ENCODE peak calls at places on chromosome 9, in eight cellular contexts. S, G, X, Q, L, F, B and Y are unnamed samples. For H3K27me3, the result is how much of the 10 kb centered on the place peaks cover.

GRCh38 chr9:9924369-9924768 is 688.4 kb downstream of the PTPRD start:
- DNase-seq in S (no peak), G (no peak), X (no peak), Q (no peak), L (no peak), F (no peak), B (no peak), Y (no peak)

GRCh38 chr9:4970970-4971641 is 14.0 kb upstream of the JAK2 start:
- DNase-seq in S (no peak), G (no peak), X (no peak), Q (no peak), L (no peak), F (no peak), B (no peak), Y (no peak)

GRCh38 chr9:131747352-131747751 is 7.5 kb upstream of the RAPGEF1 start:
- DNase-seq in S (no peak), G (no peak), X (no peak), Q (no peak), L (peak), F (no peak), B (no peak), Y (no peak)

GRCh38 chr9:76756273-76756650 is 8.0 kb upstream of the PCA3 start:
- DNase-seq in S (peak), G (no peak), X (no peak), Q (no peak), L (peak), F (peak), B (no peak), Y (no peak)

GRCh38 chr9:137621131-137621757 is 2.4 kb downstream of the EHMT1 start:
- DNase-seq in S (no peak), G (no peak), X (no peak), Q (no peak), L (no peak), F (no peak), B (no peak), Y (no peak)

GRCh38 chr9:90789862-90790261 is 11.8 kb upstream of the SYK start:
- DNase-seq in S (no peak), G (no peak), X (no peak), Q (no peak), L (no peak), F (no peak), B (no peak), Y (no peak)

GRCh38 chr9:21392270-21392669 is 7.1 kb upstream of the IFNA2 start:
- DNase-seq in S (no peak), G (no peak), X (no peak), Q (no peak), L (peak), F (no peak), B (no peak), Y (no peak)

GRCh38 chr9:68981825-68982224 is 32.1 kb downstream of the PRKACG start:
- DNase-seq in S (no peak), G (no peak), X (no peak), Q (no peak), L (no peak), F (no peak), B (no peak), Y (peak)

GRCh38 chr9:5230554-5230953 is 665 bp upstream of the INSL4 start:
- DNase-seq in S (no peak), G (no peak), X (no peak), Q (no peak), L (no peak), F (no peak), B (no peak), Y (no peak)

GRCh38 chr9:99778308-99778707 is 43.4 kb upstream of the NR4A3 start:
- DNase-seq in S (no peak), G (no peak), X (peak), Q (no peak), L (no peak), F (no peak), B (no peak), Y (peak)

GRCh38 chr9:6215562-6215961 is at the start of gene IL33:
- DNase-seq in S (no peak), G (peak), X (no peak), Q (peak), L (peak), F (no peak), B (no peak), Y (no peak)

GRCh38 chr9:87862536-87863268 is 20.0 kb upstream of the SPATA31E1 start:
- DNase-seq in S (no peak), G (no peak), X (peak), Q (no peak), L (no peak), F (no peak), B (no peak), Y (peak)

GRCh38 chr9:101580076-101580475 is 14.7 kb downstream of the PPP3R2 start:
- DNase-seq in S (no peak), G (no peak), X (no peak), Q (no peak), L (no peak), F (no peak), B (no peak), Y (no peak)

GRCh38 chr9:91832322-91832721 is 117.7 kb downstream of the ROR2 start:
- DNase-seq in S (no peak), G (no peak), X (no peak), Q (no peak), L (no peak), F (no peak), B (no peak), Y (no peak)

GRCh38 chr9:94553029-94553938 is 1.6 kb upstream of the PCAT7 start:
- DNase-seq in S (no peak), G (no peak), X (no peak), Q (no peak), L (no peak), F (no peak), B (no peak), Y (no peak)

GRCh38 chr9:23322392-23322791 is 503.6 kb downstream of the ELAVL2 start:
- DNase-seq in S (no peak), G (no peak), X (no peak), Q (no peak), L (peak), F (no peak), B (no peak), Y (no peak)

GRCh38 chr9:35277171-35277520 is 115.3 kb downstream of the UNC13B start:
- DNase-seq in S (no peak), G (no peak), X (no peak), Q (no peak), L (no peak), F (no peak), B (no peak), Y (no peak)

GRCh38 chr9:8857330-8858249 is 1058.0 kb upstream of the DMAC1 start:
- DNase-seq in S (peak), G (peak), X (no peak), Q (no peak), L (peak), F (peak), B (no peak), Y (no peak)

GRCh38 chr9:116232425-116233159 is 79.0 kb downstream of the PAPPA start:
- DNase-seq in S (no peak), G (no peak), X (peak), Q (no peak), L (no peak), F (no peak), B (no peak), Y (peak)

GRCh38 chr9:83144492-83144891 is 81.5 kb upstream of the RASEF start:
- DNase-seq in S (no peak), G (no peak), X (no peak), Q (no peak), L (no peak), F (no peak), B (no peak), Y (no peak)

GRCh38 chr9:76374702-76375543 is 19.3 kb downstream of the RFK start:
- DNase-seq in S (peak), G (peak), X (no peak), Q (peak), L (no peak), F (peak), B (peak), Y (peak)

GRCh38 chr9:19754921-19755320 is 33.9 kb downstream of the SLC24A2 start:
- DNase-seq in S (no peak), G (no peak), X (no peak), Q (no peak), L (no peak), F (no peak), B (no peak), Y (no peak)

GRCh38 chr9:127213859-127214258 is 50.7 kb upstream of the GARNL3 start:
- DNase-seq in S (no peak), G (no peak), X (no peak), Q (no peak), L (no peak), F (no peak), B (no peak), Y (no peak)

GRCh38 chr9:37100750-37101149 is 19.6 kb upstream of the ZCCHC7 start:
- DNase-seq in S (no peak), G (no peak), X (no peak), Q (no peak), L (no peak), F (no peak), B (no peak), Y (no peak)

GRCh38 chr9:124621371-124622328 is 114.5 kb upstream of the NR5A1 start:
- DNase-seq in S (no peak), G (no peak), X (no peak), Q (no peak), L (no peak), F (no peak), B (no peak), Y (no peak)

GRCh38 chr9:132671620-132672412 is 1.6 kb downstream of the GTF3C4 start:
- DNase-seq in S (no peak), G (no peak), X (no peak), Q (no peak), L (no peak), F (no peak), B (no peak), Y (no peak)

GRCh38 chr9:113901196-113901818 is 25.2 kb downstream of the ZNF618 start:
- DNase-seq in S (no peak), G (no peak), X (no peak), Q (peak), L (no peak), F (no peak), B (no peak), Y (no peak)

GRCh38 chr9:87675906-87676515 is 49.9 kb upstream of the CTSL start:
- DNase-seq in S (no peak), G (no peak), X (no peak), Q (peak), L (no peak), F (no peak), B (no peak), Y (no peak)

GRCh38 chr9:87813119-87813463 is 69.6 kb upstream of the SPATA31E1 start:
- DNase-seq in S (no peak), G (no peak), X (no peak), Q (no peak), L (no peak), F (no peak), B (no peak), Y (no peak)

GRCh38 chr9:98721643-98722042 is 12.9 kb upstream of the GABBR2 start:
- DNase-seq in S (no peak), G (no peak), X (no peak), Q (no peak), L (no peak), F (no peak), B (no peak), Y (no peak)

GRCh38 chr9:16640649-16641048 is 229.8 kb downstream of the BNC2 start:
- DNase-seq in S (no peak), G (no peak), X (no peak), Q (no peak), L (no peak), F (no peak), B (no peak), Y (no peak)

GRCh38 chr9:94899464-94900221 is 173.1 kb downstream of the AOPEP start:
- DNase-seq in S (no peak), G (no peak), X (no peak), Q (no peak), L (no peak), F (no peak), B (no peak), Y (no peak)

GRCh38 chr9:98811051-98811650 is 3.7 kb downstream of the GALNT12 start:
- DNase-seq in S (no peak), G (no peak), X (no peak), Q (no peak), L (no peak), F (no peak), B (no peak), Y (no peak)

GRCh38 chr9:21684831-21685362 is 117.5 kb upstream of the MTAP start:
- DNase-seq in S (no peak), G (no peak), X (peak), Q (no peak), L (no peak), F (no peak), B (peak), Y (peak)

GRCh38 chr9:110900917-110901316 is 137.4 kb downstream of the LPAR1 start:
- DNase-seq in S (no peak), G (no peak), X (no peak), Q (no peak), L (no peak), F (no peak), B (no peak), Y (no peak)

GRCh38 chr9:113583511-113584470 is 120.3 kb downstream of the RGS3 start:
- DNase-seq in S (no peak), G (no peak), X (no peak), Q (no peak), L (no peak), F (no peak), B (no peak), Y (no peak)

GRCh38 chr9:10785255-10785654 is 172.5 kb upstream of the PTPRD start:
- DNase-seq in S (no peak), G (no peak), X (no peak), Q (no peak), L (no peak), F (no peak), B (no peak), Y (no peak)

GRCh38 chr9:23644326-23644725 is 181.7 kb downstream of the ELAVL2 start:
- DNase-seq in S (no peak), G (no peak), X (no peak), Q (no peak), L (no peak), F (no peak), B (no peak), Y (no peak)

GRCh38 chr9:106648799-106649198 is 214.2 kb upstream of the ZNF462 start:
- DNase-seq in S (no peak), G (no peak), X (no peak), Q (no peak), L (no peak), F (no peak), B (no peak), Y (no peak)
- TF ChIP-seq CTCF in S (peak), G (peak), X (peak), Q (no peak), L (peak), F (no peak), B (peak), Y (peak)

GRCh38 chr9:130321082-130321481 is 55.5 kb downstream of the HMCN2 start:
- DNase-seq in S (no peak), G (no peak), X (no peak), Q (no peak), L (peak), F (no peak), B (no peak), Y (no peak)
- H3K27me3 ChIP-seq in S (half or more), G (under half), X (under half), Q (under half), L (under half), F (half or more), B (under half), Y (half or more)

GRCh38 chr9:136174779-136175744 is 29.9 kb downstream of the LHX3 start:
- DNase-seq in S (no peak), G (no peak), X (no peak), Q (no peak), L (no peak), F (no peak), B (no peak), Y (no peak)
- TF ChIP-seq CTCF in S (no peak), G (no peak), X (no peak), Q (no peak), L (no peak), F (no peak), B (no peak), Y (no peak)

GRCh38 chr9:134193912-134194535 is 29.7 kb upstream of the RNU6ATAC start:
- DNase-seq in S (no peak), G (no peak), X (no peak), Q (no peak), L (peak), F (no peak), B (no peak), Y (no peak)

GRCh38 chr9:134196911-134197310 is 32.5 kb upstream of the RNU6ATAC start:
- DNase-seq in S (peak), G (no peak), X (no peak), Q (no peak), L (no peak), F (no peak), B (no peak), Y (no peak)

GRCh38 chr9:134203224-134203623 is 38.9 kb upstream of the RNU6ATAC start:
- DNase-seq in S (no peak), G (no peak), X (no peak), Q (no peak), L (no peak), F (no peak), B (no peak), Y (no peak)

GRCh38 chr9:134200730-134201129 is 36.4 kb upstream of the RNU6ATAC start:
- DNase-seq in S (no peak), G (no peak), X (no peak), Q (no peak), L (no peak), F (no peak), B (no peak), Y (no peak)

DNA sequence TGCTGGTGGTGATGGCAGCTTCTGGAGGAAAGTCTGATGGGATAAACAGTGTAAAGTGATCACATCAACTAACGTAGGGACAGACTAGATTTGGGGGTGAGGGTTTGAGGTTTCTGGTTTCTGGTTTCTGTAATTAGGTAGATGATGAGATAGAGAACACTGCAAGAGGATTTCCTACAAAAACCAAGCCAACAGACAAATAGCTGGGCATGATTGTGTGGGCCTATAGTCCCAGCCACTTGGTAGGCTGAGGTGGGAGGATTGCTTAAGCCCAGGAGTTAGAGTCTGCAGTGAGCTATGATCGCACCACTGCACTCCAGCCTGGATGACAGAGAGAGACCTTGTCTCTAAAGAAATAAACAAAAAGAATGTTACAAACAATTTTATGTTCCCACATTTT is 34.4 kb upstream of the RNU6ATAC start:
- DNase-seq in S (no peak), G (no peak), X (no peak), Q (no peak), L (no peak), F (no peak), B (no peak), Y (no peak)
- H3K27me3 ChIP-seq in S (under half), G (under half), X (under half), Q (under half), L (under half), F (under half), B (under half), Y (under half)

GRCh38 chr9:128550770-128551651 is 1.4 kb upstream of the SPTAN1 start:
- DNase-seq in S (peak), G (peak), X (no peak), Q (peak), L (no peak), F (peak), B (no peak), Y (no peak)

GRCh38 chr9:128551652-128552152 is 685 bp upstream of the SPTAN1 start:
- DNase-seq in S (no peak), G (no peak), X (no peak), Q (no peak), L (no peak), F (no peak), B (no peak), Y (no peak)

GRCh38 chr9:128552744-128553221 is 396 bp downstream of the SPTAN1 start:
- DNase-seq in S (peak), G (peak), X (no peak), Q (no peak), L (peak), F (peak), B (no peak), Y (no peak)

GRCh38 chr9:128553695-128554094 is 1.3 kb downstream of the SPTAN1 start:
- DNase-seq in S (no peak), G (no peak), X (no peak), Q (no peak), L (no peak), F (no peak), B (no peak), Y (no peak)

GRCh38 chr9:128552153-128552743 is at the start of gene SPTAN1:
- DNase-seq in S (peak), G (peak), X (no peak), Q (peak), L (peak), F (peak), B (peak), Y (no peak)
- TF ChIP-seq CTCF in S (peak), G (no peak), X (no peak), Q (no peak), L (no peak), F (peak), B (no peak), Y (no peak)

DNA sequence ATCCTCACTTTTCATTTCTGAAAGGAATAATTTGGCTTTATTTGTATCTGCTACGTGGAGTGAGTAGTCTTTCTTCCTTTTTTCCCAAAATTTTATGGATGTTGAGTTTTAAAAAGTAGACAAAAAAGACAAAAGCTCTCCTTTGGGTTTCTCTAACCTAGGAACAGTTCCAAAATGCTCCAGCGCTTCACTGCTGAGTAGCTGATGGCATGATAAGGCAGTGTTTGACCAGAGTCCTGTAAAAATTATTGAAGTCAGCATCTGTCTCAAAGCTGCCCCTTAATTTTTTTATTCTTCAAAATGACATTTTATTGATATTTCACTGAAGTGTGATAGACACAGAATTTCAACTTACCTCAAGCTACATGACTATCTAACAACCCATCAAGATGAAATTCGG is 219.0 kb downstream of the ADAMTSL1 start:
- DNase-seq in S (no peak), G (no peak), X (no peak), Q (no peak), L (no peak), F (no peak), B (no peak), Y (no peak)
- H3K27me3 ChIP-seq in S (under half), G (under half), X (under half), Q (under half), L (under half), F (under half), B (under half), Y (under half)